ENCODE peak calls at places on chromosomes 11 and 22, in nine cellular contexts. G is activated T-cell treated with anti-CD3 and anti-CD28 coated beads for 48 hours; X is LHCN-M2; Y is heart right ventricle; P is activated naive CD4-positive, alpha-beta T cell treated with Interleukin-2 at 50 U/mL for 16 hours; J is adrenal gland; E is astrocyte of the hippocampus; W is NCI-H2171 treated with DMSO at 0.1 percent for 48 hours; M is COR-L47. R is an unnamed sample.

GRCh38 chr11:111819161-111820058 is 52.0 kb downstream of the ALG9 start:
- DNase-seq in G (no peak), X (no peak), Y (peak; percentile 63), P (no peak), J (no peak), E (peak; percentile 66), W (no peak), M (no peak), R (no peak)

GRCh38 chr11:67441082-67441683 is 2.1 kb downstream of the CORO1B start:
- DNase-seq in G (no peak), X (no peak), Y (no peak), P (no peak), J (no peak), E (no peak), W (no peak), M (no peak), R (no peak)

GRCh38 chr22:45202333-45203149 is 38.2 kb downstream of the KIAA0930 start:
- DNase-seq in G (no peak), X (no peak), Y (no peak), P (no peak), J (peak; percentile 60), E (peak; percentile 22), W (no peak), M (no peak), R (no peak)

GRCh38 chr11:86984701-86985100 is 29.5 kb upstream of the FZD4 start:
- DNase-seq in G (no peak), X (no peak), Y (no peak), P (no peak), J (no peak), E (no peak), W (no peak), M (no peak), R (no peak)

GRCh38 chr11:134071306-134071705 is 2.4 kb downstream of the JAM3 start:
- DNase-seq in G (no peak), X (peak; percentile 56), Y (no peak), P (no peak), J (no peak), E (no peak), W (peak; percentile 43), M (no peak), R (peak; percentile 35)

GRCh38 chr22:48864748-48865147 is 962.9 kb downstream of the BRD1 start:
- DNase-seq in G (no peak), X (no peak), Y (no peak), P (no peak), J (no peak), E (no peak), W (no peak), M (no peak), R (no peak)

GRCh38 chr11:61345170-61345610 is 12.2 kb downstream of the TKFC start:
- DNase-seq in G (no peak), X (no peak), Y (no peak), P (no peak), J (no peak), E (no peak), W (peak; percentile 56), M (no peak), R (peak; percentile 43)

GRCh38 chr11:13368041-13368446 is 90.5 kb downstream of the BMAL1 start:
- DNase-seq in G (no peak), X (peak; percentile 26), Y (no peak), P (no peak), J (no peak), E (peak; percentile 73), W (no peak), M (no peak), R (no peak)

GRCh38 chr22:36565686-36566085 is 36.7 kb upstream of the EIF3D start:
- DNase-seq in G (no peak), X (peak; percentile 9), Y (no peak), P (no peak), J (no peak), E (peak; percentile 16), W (no peak), M (no peak), R (no peak)

GRCh38 chr22:46614070-46614931 is 5.9 kb upstream of the GRAMD4 start:
- DNase-seq in G (peak; percentile 46), X (no peak), Y (no peak), P (peak; percentile 66), J (no peak), E (no peak), W (no peak), M (no peak), R (no peak)

GRCh38 chr11:76777922-76778321 is 5.2 kb upstream of the TSKU start:
- DNase-seq in G (no peak), X (no peak), Y (no peak), P (no peak), J (no peak), E (no peak), W (no peak), M (no peak), R (no peak)

GRCh38 chr11:63793163-63793562 is 20.1 kb upstream of the SPINDOC start:
- DNase-seq in G (no peak), X (no peak), Y (no peak), P (no peak), J (no peak), E (no peak), W (no peak), M (no peak), R (no peak)

GRCh38 chr11:125583496-125583895 is 9.2 kb upstream of the STT3A start:
- DNase-seq in G (no peak), X (no peak), Y (no peak), P (no peak), J (no peak), E (no peak), W (no peak), M (no peak), R (no peak)

GRCh38 chr11:5701184-5701583 is 11.6 kb downstream of the TRIM22 start:
- DNase-seq in G (no peak), X (no peak), Y (no peak), P (no peak), J (no peak), E (no peak), W (no peak), M (no peak), R (no peak)

GRCh38 chr22:29112102-29112501 is 39.3 kb downstream of the KREMEN1 start:
- DNase-seq in G (no peak), X (no peak), Y (no peak), P (no peak), J (no peak), E (no peak), W (peak; percentile 25), M (peak; percentile 49), R (peak; percentile 37)

GRCh38 chr11:7703785-7704184 is 2.5 kb downstream of the OVCH2 start:
- DNase-seq in G (no peak), X (no peak), Y (no peak), P (no peak), J (no peak), E (no peak), W (no peak), M (no peak), R (no peak)

GRCh38 chr11:46895821-46896220 is 22.5 kb downstream of the LRP4 start:
- DNase-seq in G (no peak), X (no peak), Y (peak; percentile 72), P (no peak), J (no peak), E (peak; percentile 91), W (peak; percentile 20), M (no peak), R (no peak)

GRCh38 chr22:20471126-20471833 is 24.3 kb downstream of the KLHL22 start:
- DNase-seq in G (no peak), X (no peak), Y (no peak), P (no peak), J (no peak), E (no peak), W (no peak), M (no peak), R (no peak)

GRCh38 chr11:88421530-88421929 is 84.0 kb upstream of the CTSC start:
- DNase-seq in G (peak; percentile 25), X (peak; percentile 79), Y (peak; percentile 29), P (peak; percentile 37), J (no peak), E (no peak), W (no peak), M (no peak), R (peak; percentile 9)

GRCh38 chr11:118437046-118437735 is 899 bp downstream of the KMT2A start:
- DNase-seq in G (peak; percentile 25), X (peak; percentile 31), Y (peak; percentile 39), P (peak; percentile 51), J (peak; percentile 59), E (peak; percentile 68), W (peak; percentile 36), M (no peak), R (peak; percentile 62)

GRCh38 chr22:40412441-40412840 is 42.0 kb downstream of the SGSM3 start:
- DNase-seq in G (no peak), X (no peak), Y (no peak), P (no peak), J (no peak), E (no peak), W (no peak), M (no peak), R (no peak)

GRCh38 chr11:111541209-111542061 is 915 bp downstream of the LAYN start:
- DNase-seq in G (no peak), X (peak; percentile 41), Y (peak; percentile 73), P (no peak), J (no peak), E (peak; percentile 84), W (no peak), M (no peak), R (no peak)

GRCh38 chr11:48093323-48093722 is 113.0 kb downstream of the PTPRJ start:
- DNase-seq in G (no peak), X (no peak), Y (no peak), P (no peak), J (no peak), E (no peak), W (no peak), M (no peak), R (no peak)

GRCh38 chr11:72584293-72584921 is 89.8 kb downstream of the PDE2A start:
- DNase-seq in G (peak; percentile 29), X (no peak), Y (peak; percentile 29), P (peak; percentile 65), J (peak; percentile 49), E (peak; percentile 19), W (no peak), M (no peak), R (no peak)

GRCh38 chr11:94303884-94304459 is 408 bp upstream of the IZUMO1R start:
- DNase-seq in G (no peak), X (no peak), Y (no peak), P (no peak), J (no peak), E (no peak), W (no peak), M (no peak), R (no peak)

GRCh38 chr11:83441171-83441570 is 155.0 kb upstream of the CCDC90B start:
- DNase-seq in G (no peak), X (no peak), Y (no peak), P (no peak), J (no peak), E (no peak), W (no peak), M (no peak), R (no peak)

GRCh38 chr22:48182896-48183805 is 1420.7 kb downstream of the TBC1D22A start:
- DNase-seq in G (no peak), X (no peak), Y (no peak), P (no peak), J (no peak), E (no peak), W (no peak), M (no peak), R (no peak)

GRCh38 chr11:122653911-122654310 is 1.6 kb upstream of the UBASH3B start:
- DNase-seq in G (no peak), X (no peak), Y (no peak), P (no peak), J (no peak), E (no peak), W (no peak), M (no peak), R (no peak)

GRCh38 chr11:2118674-2119073 is 20.5 kb downstream of the IGF2 start:
- DNase-seq in G (no peak), X (no peak), Y (no peak), P (no peak), J (no peak), E (no peak), W (no peak), M (no peak), R (no peak)

GRCh38 chr22:17945156-17945850 is 79.1 kb downstream of the MICAL3 start:
- DNase-seq in G (no peak), X (no peak), Y (no peak), P (no peak), J (no peak), E (no peak), W (no peak), M (no peak), R (no peak)

GRCh38 chr11:111735262-111736116 is 30.7 kb downstream of the PPP2R1B start:
- DNase-seq in G (no peak), X (peak; percentile 98), Y (peak; percentile 88), P (no peak), J (peak; percentile 72), E (peak; percentile 96), W (peak; percentile 90), M (peak; percentile 64), R (peak; percentile 73)

R was measured in SJCRH30.